ENCODE peak calls at places on chromosomes 3 and 15, in seven cellular contexts. One of them, this sample, is unnamed.

GRCh38 chr3:143674100-143674968 is 173.9 kb downstream of the SLC9A9 start:
- DNase-seq in effector memory CD8-positive, alpha-beta T cell: peak
- DNase-seq in HS-5: peak
- DNase-seq in RWPE1: peak
- DNase-seq in OCI-M1: peak
- DNase-seq in iPS DF 6.9: peak
- DNase-seq in fibroblast of lung: peak
- DNase-seq in this sample: peak

GRCh38 chr3:123475786-123476185 is 26.9 kb upstream of the ADCY5 start:
- DNase-seq in effector memory CD8-positive, alpha-beta T cell: no peak
- DNase-seq in HS-5: no peak
- DNase-seq in RWPE1: no peak
- DNase-seq in OCI-M1: no peak
- DNase-seq in iPS DF 6.9: no peak
- DNase-seq in fibroblast of lung: no peak
- DNase-seq in this sample: no peak

GRCh38 chr15:55872471-55872870 is 120.9 kb downstream of the NEDD4 start:
- DNase-seq in effector memory CD8-positive, alpha-beta T cell: no peak
- DNase-seq in HS-5: no peak
- DNase-seq in RWPE1: no peak
- DNase-seq in OCI-M1: no peak
- DNase-seq in iPS DF 6.9: no peak
- DNase-seq in fibroblast of lung: no peak
- DNase-seq in this sample: no peak

GRCh38 chr3:129657261-129658046 is 51.0 kb upstream of the PLXND1 start:
- DNase-seq in effector memory CD8-positive, alpha-beta T cell: no peak
- DNase-seq in HS-5: no peak
- DNase-seq in RWPE1: no peak
- DNase-seq in OCI-M1: peak
- DNase-seq in iPS DF 6.9: no peak
- DNase-seq in fibroblast of lung: peak
- DNase-seq in this sample: no peak

GRCh38 chr3:124266517-124266916 is 274.6 kb upstream of the ROPN1 start:
- DNase-seq in effector memory CD8-positive, alpha-beta T cell: no peak
- DNase-seq in HS-5: no peak
- DNase-seq in RWPE1: no peak
- DNase-seq in OCI-M1: no peak
- DNase-seq in iPS DF 6.9: no peak
- DNase-seq in fibroblast of lung: peak
- DNase-seq in this sample: no peak

GRCh38 chr3:12755754-12756153 is 3.3 kb downstream of the TMEM40 start:
- DNase-seq in effector memory CD8-positive, alpha-beta T cell: no peak
- DNase-seq in HS-5: no peak
- DNase-seq in RWPE1: no peak
- DNase-seq in OCI-M1: peak
- DNase-seq in iPS DF 6.9: no peak
- DNase-seq in fibroblast of lung: no peak
- DNase-seq in this sample: no peak

GRCh38 chr3:190585771-190586630 is 72.1 kb downstream of the IL1RAP start:
- DNase-seq in effector memory CD8-positive, alpha-beta T cell: no peak
- DNase-seq in HS-5: peak
- DNase-seq in RWPE1: peak
- DNase-seq in OCI-M1: peak
- DNase-seq in iPS DF 6.9: no peak
- DNase-seq in fibroblast of lung: peak
- DNase-seq in this sample: no peak

GRCh38 chr3:69806735-69807438 is 67.6 kb downstream of the MITF start:
- DNase-seq in effector memory CD8-positive, alpha-beta T cell: no peak
- DNase-seq in HS-5: no peak
- DNase-seq in RWPE1: no peak
- DNase-seq in OCI-M1: no peak
- DNase-seq in iPS DF 6.9: no peak
- DNase-seq in fibroblast of lung: peak
- DNase-seq in this sample: no peak

GRCh38 chr15:39472661-39473657 is 107.9 kb upstream of the THBS1 start:
- DNase-seq in effector memory CD8-positive, alpha-beta T cell: no peak
- DNase-seq in HS-5: no peak
- DNase-seq in RWPE1: no peak
- DNase-seq in OCI-M1: no peak
- DNase-seq in iPS DF 6.9: no peak
- DNase-seq in fibroblast of lung: peak
- DNase-seq in this sample: no peak

GRCh38 chr3:162865466-162865865 is 1368.9 kb downstream of the OTOL1 start:
- DNase-seq in effector memory CD8-positive, alpha-beta T cell: no peak
- DNase-seq in HS-5: no peak
- DNase-seq in RWPE1: no peak
- DNase-seq in OCI-M1: peak
- DNase-seq in iPS DF 6.9: no peak
- DNase-seq in fibroblast of lung: peak
- DNase-seq in this sample: no peak

GRCh38 chr3:183212565-183212964 is 40.5 kb upstream of the B3GNT5 start:
- DNase-seq in effector memory CD8-positive, alpha-beta T cell: no peak
- DNase-seq in HS-5: no peak
- DNase-seq in RWPE1: no peak
- DNase-seq in OCI-M1: peak
- DNase-seq in iPS DF 6.9: no peak
- DNase-seq in fibroblast of lung: no peak
- DNase-seq in this sample: no peak

GRCh38 chr3:186308549-186308948 is 53.5 kb downstream of the DGKG start:
- DNase-seq in effector memory CD8-positive, alpha-beta T cell: no peak
- DNase-seq in HS-5: no peak
- DNase-seq in RWPE1: no peak
- DNase-seq in OCI-M1: no peak
- DNase-seq in iPS DF 6.9: no peak
- DNase-seq in fibroblast of lung: no peak
- DNase-seq in this sample: no peak

GRCh38 chr15:47987908-47988532 is 132.8 kb upstream of the SLC24A5 start:
- DNase-seq in effector memory CD8-positive, alpha-beta T cell: no peak
- DNase-seq in HS-5: peak
- DNase-seq in RWPE1: peak
- DNase-seq in OCI-M1: peak
- DNase-seq in iPS DF 6.9: no peak
- DNase-seq in fibroblast of lung: peak
- DNase-seq in this sample: peak

GRCh38 chr3:192413461-192413860 is 313.9 kb downstream of the FGF12 start:
- DNase-seq in effector memory CD8-positive, alpha-beta T cell: no peak
- DNase-seq in HS-5: no peak
- DNase-seq in RWPE1: no peak
- DNase-seq in OCI-M1: no peak
- DNase-seq in iPS DF 6.9: no peak
- DNase-seq in fibroblast of lung: no peak
- DNase-seq in this sample: no peak

GRCh38 chr3:162718697-162719096 is 1222.1 kb downstream of the OTOL1 start:
- DNase-seq in effector memory CD8-positive, alpha-beta T cell: no peak
- DNase-seq in HS-5: no peak
- DNase-seq in RWPE1: no peak
- DNase-seq in OCI-M1: no peak
- DNase-seq in iPS DF 6.9: no peak
- DNase-seq in fibroblast of lung: peak
- DNase-seq in this sample: no peak